ENCODE peak calls at places on chromosome 7, in five cellular contexts. L is cardiac fibroblast, S is adrenal gland, N is MM.1S, V is heart right ventricle. O is an unnamed sample.

GRCh38 chr7:155198901-155199845 is 98.5 kb upstream of the INSIG1 start:
- DNase-seq in V (no peak), N (no peak), S (no peak), L (peak; percentile 74), O (peak; percentile 89)

GRCh38 chr7:1041471-1042160 is 2.7 kb upstream of the GPR146 start:
- DNase-seq in V (no peak), L (peak; percentile 7), N (no peak), S (no peak), O (no peak)

GRCh38 chr7:66099551-66100407 is 14.9 kb upstream of the CRCP start:
- DNase-seq in S (peak; percentile 78), L (peak; percentile 91), N (peak; percentile 31), V (peak; percentile 40), O (no peak)

GRCh38 chr7:152093717-152094116 is 68.2 kb downstream of the GALNT11 start:
- DNase-seq in S (no peak), N (no peak), V (no peak), L (no peak), O (no peak)

GRCh38 chr7:84837405-84837804 is 349.5 kb downstream of the SEMA3D start:
- DNase-seq in S (no peak), L (no peak), V (no peak), N (no peak), O (no peak)

GRCh38 chr7:121278120-121279021 is 50.4 kb upstream of the WNT16 start:
- DNase-seq in L (peak; percentile 76), S (no peak), N (peak; percentile 94), V (no peak), O (peak; percentile 39)

GRCh38 chr7:28745351-28745750 is 212.8 kb downstream of the TRIL start:
- DNase-seq in N (no peak), L (no peak), V (peak; percentile 29), S (no peak), O (no peak)

GRCh38 chr7:123600876-123601275 is 745 bp upstream of the ASB15 start:
- DNase-seq in V (no peak), N (no peak), L (no peak), S (no peak), O (no peak)

GRCh38 chr7:117951711-117952280 is 78.6 kb upstream of the CTTNBP2 start:
- DNase-seq in L (no peak), S (no peak), N (no peak), V (no peak), O (no peak)

GRCh38 chr7:25029075-25029474 is 49.1 kb upstream of the OSBPL3 start:
- DNase-seq in L (no peak), N (no peak), S (no peak), V (no peak), O (no peak)

GRCh38 chr7:114819629-114820362 is 102.1 kb upstream of the MDFIC start:
- DNase-seq in V (no peak), N (no peak), L (peak; percentile 99), S (no peak), O (peak; percentile 93)

GRCh38 chr7:151069841-151070572 is 10.6 kb downstream of the FASTK start:
- DNase-seq in S (no peak), L (no peak), V (no peak), N (no peak), O (no peak)

GRCh38 chr7:139914861-139915300 is 85.8 kb downstream of the TBXAS1 start:
- DNase-seq in S (no peak), L (no peak), N (no peak), V (no peak), O (no peak)

GRCh38 chr7:157897686-157898085 is 560.9 kb downstream of the DNAJB6 start:
- DNase-seq in S (no peak), L (no peak), V (no peak), N (no peak), O (no peak)

GRCh38 chr7:191105-192034 is 1.0 kb upstream of the FAM20C start:
- DNase-seq in V (peak; percentile 39), N (no peak), S (peak; percentile 32), L (peak; percentile 91), O (peak; percentile 60)

GRCh38 chr7:479115-479947 is 40.3 kb downstream of the PDGFA start:
- DNase-seq in N (no peak), L (no peak), S (no peak), V (no peak), O (no peak)

GRCh38 chr7:121795736-121796135 is 77.2 kb upstream of the PTPRZ1 start:
- DNase-seq in L (no peak), V (no peak), N (no peak), S (no peak), O (no peak)

GRCh38 chr7:7851381-7851780 is 117.2 kb upstream of the GLCCI1 start:
- DNase-seq in N (no peak), S (no peak), L (peak; percentile 14), V (no peak), O (no peak)

GRCh38 chr7:24827589-24827988 is 70.3 kb upstream of the GSDME start:
- DNase-seq in V (no peak), L (peak; percentile 67), S (no peak), N (no peak), O (no peak)

GRCh38 chr7:25735674-25736242 is 416.2 kb upstream of the NFE2L3 start:
- DNase-seq in L (no peak), V (no peak), S (no peak), N (no peak), O (no peak)

GRCh38 chr7:33762153-33762902 is 143.0 kb upstream of the BMPER start:
- DNase-seq in V (no peak), L (no peak), S (no peak), N (no peak), O (no peak)

GRCh38 chr7:149855368-149856305 is 17.5 kb downstream of the ZNF862 start:
- DNase-seq in V (no peak), L (peak; percentile 19), N (no peak), S (no peak), O (peak; percentile 26)

GRCh38 chr7:41659539-41659938 is 43.4 kb downstream of the INHBA start:
- DNase-seq in V (no peak), N (no peak), S (no peak), L (no peak), O (no peak)

GRCh38 chr7:84697506-84697905 is 489.4 kb downstream of the SEMA3D start:
- DNase-seq in V (no peak), S (no peak), N (no peak), L (peak; percentile 95), O (peak; percentile 73)

GRCh38 chr7:104130726-104131125 is 77.1 kb downstream of the ORC5 start:
- DNase-seq in V (no peak), L (no peak), N (no peak), S (no peak), O (no peak)

GRCh38 chr7:114083714-114084113 is 164.9 kb upstream of the PPP1R3A start:
- DNase-seq in N (no peak), V (no peak), L (no peak), S (no peak), O (no peak)

GRCh38 chr7:2511769-2512168 is 7.8 kb upstream of the LFNG start:
- DNase-seq in S (no peak), L (no peak), V (no peak), N (no peak), O (no peak)

GRCh38 chr7:88338521-88338920 is 31.8 kb upstream of the STEAP4 start:
- DNase-seq in S (no peak), N (no peak), L (no peak), V (no peak), O (no peak)

GRCh38 chr7:130941322-130942210 is 207.6 kb upstream of the KLF14 start:
- DNase-seq in V (peak; percentile 22), L (peak; percentile 77), N (no peak), S (peak; percentile 70), O (no peak)

GRCh38 chr7:105298439-105298894 is 90.3 kb downstream of the SRPK2 start:
- DNase-seq in S (no peak), V (no peak), L (no peak), N (peak; percentile 87), O (no peak)

DNA sequence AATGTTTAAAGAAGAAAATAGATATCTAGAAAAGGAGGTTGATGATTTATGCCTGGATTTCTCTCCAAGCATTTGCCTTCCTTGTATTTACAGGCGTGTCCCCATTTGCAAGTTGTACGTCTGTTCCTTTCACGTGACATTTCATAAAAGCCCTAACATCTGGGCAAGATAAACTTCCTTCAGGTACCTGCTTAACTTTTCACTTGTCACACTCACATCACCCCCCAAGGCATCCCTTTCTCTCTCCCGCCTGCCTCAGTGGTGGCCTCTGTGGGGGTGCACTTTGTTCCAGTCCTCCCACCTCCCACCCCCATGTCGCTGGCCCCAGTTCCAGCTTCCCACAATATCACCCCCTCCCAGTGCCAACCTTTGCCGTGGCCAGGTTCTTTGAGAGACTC is 6.7 kb downstream of the TWIST1 start:
- DNase-seq in L (no peak), S (no peak), N (no peak), V (no peak), O (no peak)
- H3K4me3 ChIP-seq in L (no peak overlapping the region), S (no peak overlapping the region), N (no peak overlapping the region), V (no peak overlapping the region), O (no peak overlapping the region)

GRCh38 chr7:55523366-55523765 is 48.9 kb downstream of the VOPP1 start:
- DNase-seq in N (no peak), S (no peak), L (no peak), V (no peak), O (no peak)
- H3K4me3 ChIP-seq in N (no peak overlapping the region), S (no peak overlapping the region), L (no peak overlapping the region), V (no peak overlapping the region), O (no peak overlapping the region)

GRCh38 chr7:47709451-47709850 is 127.5 kb upstream of the TNS3 start:
- DNase-seq in L (no peak), N (no peak), V (no peak), S (no peak), O (no peak)
- H3K4me3 ChIP-seq in L (no peak overlapping the region), N (no peak overlapping the region), V (no peak overlapping the region), S (no peak overlapping the region), O (no peak overlapping the region)

GRCh38 chr7:6448943-6449543 is 1.3 kb upstream of the DAGLB start:
- DNase-seq in N (no peak), V (no peak), L (no peak), S (peak; percentile 31), O (no peak)
- H3K4me3 ChIP-seq in N (no peak overlapping the region), V (no peak overlapping the region), L (no peak overlapping the region), S (no peak overlapping the region), O (no peak overlapping the region)

GRCh38 chr7:128737441-128737840 is 1.7 kb upstream of the CALU start:
- DNase-seq in V (no peak), S (no peak), N (no peak), L (no peak), O (no peak)

GRCh38 chr7:128739048-128739962 is at the start of gene CALU:
- DNase-seq in L (peak; percentile 97), N (peak; percentile 98), V (peak; percentile 96), S (peak; percentile 96), O (peak; percentile 87)

GRCh38 chr7:128738570-128739047 is 550 bp upstream of the CALU start:
- DNase-seq in V (no peak), S (no peak), N (no peak), L (no peak), O (no peak)

GRCh38 chr7:128739990-128740682 is 977 bp downstream of the CALU start:
- DNase-seq in S (no peak), L (no peak), N (no peak), V (no peak), O (no peak)

DNA sequence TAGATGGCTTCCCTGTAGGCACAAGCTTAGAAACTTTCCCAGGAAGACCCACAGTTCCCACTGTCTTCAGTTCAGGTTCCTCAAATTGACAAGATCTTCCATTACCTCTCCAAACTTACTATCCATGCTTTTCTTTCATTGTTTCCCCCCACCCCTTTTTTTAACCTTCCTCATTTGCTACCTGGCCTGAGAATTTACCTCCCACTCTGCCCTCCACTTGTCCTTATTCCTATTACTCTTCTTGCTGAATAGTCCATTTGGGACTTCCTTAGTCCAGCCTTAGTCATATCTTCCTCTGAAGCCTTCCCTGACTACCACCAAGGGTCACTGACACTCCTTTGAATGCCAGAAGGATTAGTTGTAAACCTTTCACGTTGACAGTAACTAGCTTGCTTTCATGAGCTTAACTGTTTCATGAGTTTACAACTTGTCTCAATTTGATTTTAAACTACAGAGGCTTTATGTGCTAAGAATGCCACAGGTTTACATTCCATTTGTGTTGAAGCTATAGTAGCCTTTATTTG is 1.2 kb upstream of the CALU start:
- DNase-seq in V (no peak), S (no peak), N (no peak), L (peak; percentile 82), O (peak; percentile 43)
- H3K4me3 ChIP-seq in V (no peak overlapping the region), S (no peak overlapping the region), N (no peak overlapping the region), L (no peak overlapping the region), O (no peak overlapping the region)

O was measured in kidney epithelial cell.